ENCODE peak calls at places on chromosomes 6 and 20, in four cellular contexts. P is endothelial cell of umbilical vein; Y is neural progenitor cell; Q is effector memory CD4-positive, alpha-beta T cell. W is an unnamed sample.

GRCh38 chr20:25479638-25480037 is 72.2 kb downstream of the GINS1 start:
- DNase-seq in P (no peak), Y (no peak), Q (no peak), W (no peak)

GRCh38 chr6:154930490-154930889 is 64.6 kb upstream of the TIAM2 start:
- DNase-seq in P (no peak), Y (peak; percentile 63), Q (no peak), W (no peak)

GRCh38 chr6:135722679-135723078 is 128.8 kb upstream of the PDE7B start:
- DNase-seq in P (peak; percentile 88), Y (no peak), Q (no peak), W (peak; percentile 89)

GRCh38 chr6:72760130-72760793 is 138.4 kb downstream of the KCNQ5 start:
- DNase-seq in P (peak; percentile 21), Y (no peak), Q (no peak), W (no peak)

GRCh38 chr6:125480146-125480545 is 178.4 kb upstream of the HDDC2 start:
- DNase-seq in P (no peak), Y (no peak), Q (no peak), W (no peak)

GRCh38 chr20:36852187-36852586 is 23.8 kb upstream of the TLDC2 start:
- DNase-seq in P (no peak), Y (no peak), Q (no peak), W (no peak)

GRCh38 chr6:152552616-152553209 is 84.4 kb downstream of the SYNE1 start:
- DNase-seq in P (peak; percentile 88), Y (peak; percentile 81), Q (no peak), W (peak; percentile 22)

GRCh38 chr6:119431799-119432198 is 82.2 kb upstream of the MAN1A1 start:
- DNase-seq in P (no peak), Y (no peak), Q (no peak), W (no peak)

GRCh38 chr20:36773123-36773547 is 428 bp downstream of the DSN1 start:
- DNase-seq in P (peak; percentile 18), Y (peak; percentile 25), Q (no peak), W (peak; percentile 7)

GRCh38 chr6:13725570-13725969 is 13.9 kb upstream of the RANBP9 start:
- DNase-seq in P (no peak), Y (no peak), Q (peak; percentile 24), W (no peak)

GRCh38 chr6:3318821-3319540 is 60.2 kb downstream of the PSMG4 start:
- DNase-seq in P (no peak), Y (no peak), Q (no peak), W (no peak)

GRCh38 chr6:72757048-72757447 is 135.2 kb downstream of the KCNQ5 start:
- DNase-seq in P (no peak), Y (no peak), Q (no peak), W (no peak)

GRCh38 chr6:138970856-138971425 is 17.1 kb downstream of the REPS1 start:
- DNase-seq in P (peak; percentile 85), Y (no peak), Q (no peak), W (peak; percentile 32)

GRCh38 chr6:147017153-147017552 is 187.1 kb upstream of the STXBP5 start:
- DNase-seq in P (no peak), Y (no peak), Q (no peak), W (no peak)

GRCh38 chr20:58854638-58855471 is 2.3 kb downstream of the GNAS start:
- DNase-seq in P (no peak), Y (peak; percentile 56), Q (no peak), W (no peak)

GRCh38 chr6:119312875-119313338 is 36.7 kb downstream of the MAN1A1 start:
- DNase-seq in P (no peak), Y (no peak), Q (no peak), W (peak; percentile 75)

GRCh38 chr20:38855356-38855755 is 49.9 kb downstream of the PPP1R16B start:
- DNase-seq in P (peak; percentile 34), Y (no peak), Q (no peak), W (no peak)

GRCh38 chr6:89221971-89222887 is 5.1 kb upstream of the GABRR1 start:
- DNase-seq in P (no peak), Y (no peak), Q (no peak), W (no peak)

GRCh38 chr20:58693226-58694006 is 816 bp downstream of the NPEPL1 start:
- DNase-seq in P (peak; percentile 20), Y (peak; percentile 66), Q (no peak), W (peak; percentile 20)

GRCh38 chr20:50919567-50919966 is 11.7 kb downstream of the ADNP start:
- DNase-seq in P (no peak), Y (no peak), Q (no peak), W (peak; percentile 29)

GRCh38 chr6:146543211-146543939 is at the start of gene RAB32:
- DNase-seq in P (peak; percentile 92), Y (peak; percentile 93), Q (no peak), W (peak; percentile 81)

DNA sequence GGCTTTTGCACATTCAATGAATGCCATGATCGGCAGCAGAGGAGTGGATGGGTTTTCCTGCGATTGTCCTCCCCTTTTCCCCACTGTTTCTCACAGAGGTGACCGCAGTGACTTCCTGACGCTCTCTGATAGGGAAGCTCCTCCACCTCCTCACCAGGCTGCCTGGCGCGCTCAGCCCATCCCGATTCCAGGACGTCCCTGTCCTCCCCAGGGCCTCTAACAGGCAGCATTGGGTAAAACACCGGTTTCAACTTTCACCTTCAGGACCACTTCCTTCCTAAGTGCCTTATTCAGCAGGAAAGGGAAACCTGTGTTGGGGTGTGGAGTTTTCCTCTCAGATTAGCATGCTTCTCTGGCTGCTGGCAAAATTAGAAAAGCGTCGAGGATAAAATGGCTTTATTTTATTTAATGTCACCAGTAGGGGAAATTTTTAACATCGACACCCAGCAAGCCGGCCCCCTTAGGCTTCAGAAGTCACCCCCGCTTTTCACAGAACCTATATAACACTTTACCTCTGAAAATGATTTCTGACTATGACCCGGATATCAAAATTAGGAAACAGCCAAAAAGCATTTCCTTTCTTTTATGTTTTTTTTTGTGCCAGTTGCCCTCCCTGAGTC is 570.4 kb upstream of the GJE1 start:
- DNase-seq in P (peak; percentile 75), Y (peak; percentile 56), Q (no peak), W (peak; percentile 3)
- H3K27ac ChIP-seq in P (peak overlapping the region; percentile 86), Y (no peak overlapping the region), Q (no peak overlapping the region), W (no peak overlapping the region)

DNA sequence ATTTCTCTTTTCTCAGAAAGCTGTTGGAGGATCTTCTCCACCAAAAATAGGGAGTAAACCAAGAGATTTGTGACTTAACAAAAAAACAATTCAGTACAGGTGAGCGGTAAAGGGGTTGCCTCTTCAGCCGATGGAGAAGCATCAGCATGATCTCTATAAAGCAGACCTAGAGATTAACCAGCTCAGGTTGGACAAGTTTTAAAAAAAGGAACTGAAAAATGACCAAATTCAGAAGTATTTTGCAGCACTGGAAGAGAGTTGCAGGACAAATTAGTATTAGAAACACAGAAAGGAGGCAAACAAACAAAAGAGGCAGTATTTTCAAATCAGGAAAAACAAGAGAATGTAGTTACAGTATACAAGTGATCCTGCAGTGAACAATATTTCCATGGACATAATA is 39.6 kb upstream of the ZNF184 start:
- DNase-seq in P (no peak), Y (no peak), Q (no peak), W (no peak)
- H3K27me3 ChIP-seq in P (peaks cover 42% of the 10 kb centered on the region), Y (peaks cover 49% of the 10 kb centered on the region), Q (peaks cover 18% of the 10 kb centered on the region), W (no peaks in the 10 kb centered on the region)

DNA sequence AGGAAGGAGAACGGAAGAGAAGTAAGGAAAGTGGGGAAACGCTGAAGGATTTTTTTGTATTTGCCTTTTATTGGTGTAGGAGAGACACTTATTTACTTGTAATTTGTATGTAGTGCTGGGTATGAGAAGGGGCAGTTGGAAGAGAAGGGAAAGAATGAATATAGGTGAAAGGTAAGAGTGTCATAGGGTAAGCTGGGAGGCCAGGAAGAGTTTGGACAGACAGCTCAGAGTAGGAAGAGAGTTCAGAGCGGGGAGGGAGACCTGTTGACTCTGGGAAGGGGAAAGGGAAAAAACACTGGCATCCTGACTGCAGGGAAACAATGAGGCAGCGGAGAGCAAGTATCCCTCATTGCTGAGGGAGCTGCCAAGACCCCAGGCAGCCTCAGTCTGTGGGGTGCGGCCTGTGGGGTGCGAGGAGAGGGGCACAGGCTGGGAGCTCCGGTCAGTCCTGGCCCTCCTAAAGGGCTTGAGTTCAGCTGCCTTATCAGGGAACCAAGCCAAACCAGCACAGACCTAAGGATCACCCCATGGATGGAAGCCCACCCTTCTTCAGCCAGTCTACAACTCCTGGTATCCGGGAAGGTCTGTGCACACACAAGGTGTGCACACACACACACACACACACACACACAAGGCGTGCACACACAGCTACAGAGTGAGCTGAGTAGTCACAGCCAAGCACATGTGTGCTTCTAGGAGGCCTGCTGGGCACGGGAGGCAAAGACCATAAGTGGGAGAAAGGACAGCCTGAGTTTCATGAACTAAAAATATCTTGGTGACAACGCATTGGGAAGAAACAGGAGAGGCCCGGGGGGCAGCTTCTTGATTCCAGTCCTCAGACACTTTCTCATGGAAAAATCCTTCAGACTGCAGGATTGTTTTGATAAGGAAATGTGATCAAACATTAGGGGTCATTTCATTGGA is 2.9 kb downstream of the TRAF3IP2 start:
- DNase-seq in P (peak; percentile 92), Y (no peak), Q (no peak), W (peak; percentile 49)
- H3K27ac ChIP-seq in P (peak overlapping the region; percentile 92), Y (no peak overlapping the region), Q (no peak overlapping the region), W (peak overlapping the region; percentile 71)

GRCh38 chr20:60869032-60869550 is 383.0 kb upstream of the CDH4 start:
- DNase-seq in P (no peak), Y (peak; percentile 36), Q (no peak), W (no peak)

GRCh38 chr20:60869626-60870025 is 382.4 kb upstream of the CDH4 start:
- DNase-seq in P (no peak), Y (no peak), Q (no peak), W (no peak)

GRCh38 chr20:60870040-60870439 is 382.0 kb upstream of the CDH4 start:
- DNase-seq in P (no peak), Y (no peak), Q (no peak), W (no peak)

GRCh38 chr20:60867589-60867988 is 384.5 kb upstream of the CDH4 start:
- DNase-seq in P (no peak), Y (no peak), Q (no peak), W (no peak)

GRCh38 chr20:60868316-60868891 is 383.7 kb upstream of the CDH4 start:
- DNase-seq in P (no peak), Y (no peak), Q (no peak), W (no peak)
- H3K27me3 ChIP-seq in P (no peaks in the 10 kb centered on the region), Y (no peaks in the 10 kb centered on the region), Q (no peaks in the 10 kb centered on the region), W (no peaks in the 10 kb centered on the region)

DNA sequence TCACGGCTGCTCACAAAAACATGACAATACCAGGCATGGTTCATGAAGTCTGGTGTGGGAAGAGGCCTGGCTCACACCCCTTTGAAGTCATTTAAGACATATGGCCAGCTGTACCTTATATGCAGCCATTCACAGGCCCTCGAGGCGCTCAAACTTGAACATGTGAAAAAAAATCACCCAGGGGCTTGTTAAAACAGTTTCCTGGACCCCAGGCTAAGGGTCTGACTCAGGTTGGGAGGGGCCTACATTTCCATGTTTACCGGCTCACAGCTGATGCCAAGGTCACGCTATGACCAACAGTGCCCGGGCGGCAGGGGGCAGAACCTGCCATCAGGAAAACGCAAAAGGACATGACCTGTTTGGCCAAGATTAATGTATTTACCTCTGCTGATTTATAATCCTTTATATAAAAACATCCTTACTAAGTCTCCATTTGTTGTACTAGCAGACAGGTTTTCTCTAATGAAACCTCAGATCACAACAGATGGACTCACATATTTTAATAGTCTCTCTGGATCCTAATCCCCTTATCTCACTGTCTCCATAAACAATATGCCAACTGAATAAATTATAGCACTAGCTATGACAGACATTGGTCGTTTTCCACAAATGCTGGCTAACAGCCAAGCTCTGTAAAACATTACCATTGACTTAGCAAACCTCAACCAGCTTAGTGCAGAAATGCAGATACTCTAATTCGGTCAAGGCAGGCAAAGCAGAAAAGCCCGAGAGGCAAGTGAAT is 19.9 kb downstream of the EZR start:
- DNase-seq in P (peak; percentile 85), Y (no peak), Q (no peak), W (peak; percentile 96)
- H3K27ac ChIP-seq in P (no peak overlapping the region), Y (no peak overlapping the region), Q (no peak overlapping the region), W (peak overlapping the region; percentile 80)

DNA sequence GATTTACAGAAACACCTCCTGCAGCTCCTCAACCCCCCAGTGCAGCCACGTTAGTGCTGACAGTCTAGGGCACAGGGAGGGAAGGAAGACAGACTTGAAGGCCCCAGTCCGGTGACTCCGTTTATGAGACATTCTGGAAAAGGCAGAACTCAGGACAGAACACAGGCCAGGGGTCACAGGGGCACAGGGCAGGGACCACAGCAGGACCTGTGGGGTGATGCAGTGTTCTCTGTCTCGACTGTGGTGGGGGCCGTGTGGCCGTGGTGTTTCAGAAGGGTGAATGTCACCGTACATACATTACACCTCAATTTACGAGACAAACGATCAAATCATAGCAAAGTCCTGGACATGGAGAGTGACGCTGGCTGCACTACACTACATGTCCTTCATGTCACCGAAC is 11.3 kb downstream of the BHLHE23 start:
- DNase-seq in P (no peak), Y (no peak), Q (no peak), W (no peak)
- H3K27me3 ChIP-seq in P (peaks cover 2% of the 10 kb centered on the region), Y (peaks cover 49% of the 10 kb centered on the region), Q (peaks cover 16% of the 10 kb centered on the region), W (peaks cover 33% of the 10 kb centered on the region)